ENCODE peak calls at places on chromosome 14, in six cellular contexts. G is HCT116, J is SK-N-SH, M is K562, T is HepG2, E is GM12878. D is an unnamed sample.

GRCh38 chr14:53955671-53956426 is 776 bp downstream of the BMP4 start:
- DNase-seq in T (peak), M (no peak), E (no peak), G (no peak), J (no peak), D (peak)

GRCh38 chr14:38554046-38554445 is 298.2 kb upstream of the CLEC14A start:
- DNase-seq in J (no peak), G (no peak), E (no peak), T (no peak), M (no peak), D (no peak)

GRCh38 chr14:49940805-49941421 is 48.0 kb downstream of the ARF6 start:
- DNase-seq in J (no peak), M (no peak), T (no peak), G (no peak), E (no peak), D (no peak)

GRCh38 chr14:101194356-101195308 is 291.1 kb upstream of the RTL1 start:
- DNase-seq in G (no peak), T (no peak), M (no peak), E (no peak), J (no peak), D (no peak)

GRCh38 chr14:53894456-53894855 is 62.2 kb downstream of the BMP4 start:
- DNase-seq in G (no peak), J (no peak), M (no peak), E (no peak), T (no peak), D (no peak)

GRCh38 chr14:59769586-59769985 is 101.0 kb downstream of the RTN1 start:
- DNase-seq in J (no peak), M (no peak), G (no peak), T (no peak), E (no peak), D (no peak)

GRCh38 chr14:93012516-93013367 is 89.8 kb downstream of the CHGA start:
- DNase-seq in T (no peak), G (no peak), J (no peak), E (no peak), M (no peak), D (no peak)

GRCh38 chr14:100543471-100544455 is 43.5 kb downstream of the BEGAIN start:
- DNase-seq in E (no peak), T (no peak), M (no peak), G (no peak), J (no peak), D (no peak)

GRCh38 chr14:78725086-78725485 is 554.9 kb downstream of the NRXN3 start:
- DNase-seq in T (no peak), J (peak), M (no peak), E (no peak), G (no peak), D (no peak)

GRCh38 chr14:59265808-59266207 is 77.3 kb downstream of the DAAM1 start:
- DNase-seq in M (no peak), T (no peak), J (no peak), E (no peak), G (no peak), D (no peak)

GRCh38 chr14:94775875-94776217 is 5.9 kb upstream of the GSC start:
- DNase-seq in M (no peak), T (no peak), J (no peak), G (no peak), E (no peak), D (no peak)

GRCh38 chr14:104956290-104956890 is 21.8 kb downstream of the AHNAK2 start:
- DNase-seq in G (no peak), J (no peak), E (no peak), M (no peak), T (no peak), D (no peak)

GRCh38 chr14:56805201-56805991 is 4.9 kb downstream of the OTX2 start:
- DNase-seq in G (no peak), M (no peak), J (no peak), E (no peak), T (no peak), D (no peak)

GRCh38 chr14:39043352-39043943 is 59.6 kb downstream of the SEC23A start:
- DNase-seq in J (no peak), T (no peak), G (no peak), M (no peak), E (no peak), D (no peak)

GRCh38 chr14:80768646-80769045 is 172.9 kb downstream of the CEP128 start:
- DNase-seq in M (no peak), E (no peak), G (no peak), T (no peak), J (no peak), D (no peak)

GRCh38 chr14:74257078-74257987 is 18.1 kb downstream of the VSX2 start:
- DNase-seq in E (no peak), J (peak), T (no peak), G (no peak), M (peak), D (peak)

GRCh38 chr14:94673781-94674231 is 61.6 kb downstream of the SERPINA3 start:
- DNase-seq in E (no peak), J (no peak), M (no peak), G (no peak), T (no peak), D (no peak)

GRCh38 chr14:81402123-81402495 is 2.0 kb upstream of the STON2 start:
- DNase-seq in J (no peak), T (no peak), E (no peak), G (no peak), M (peak), D (no peak)

GRCh38 chr14:31045501-31046080 is 19.4 kb upstream of the STRN3 start:
- DNase-seq in E (no peak), J (no peak), T (no peak), M (no peak), G (no peak), D (no peak)

GRCh38 chr14:31047503-31047902 is 21.3 kb upstream of the STRN3 start:
- DNase-seq in M (no peak), T (no peak), E (no peak), J (no peak), G (no peak), D (no peak)

GRCh38 chr14:31042300-31042699 is 16.1 kb upstream of the STRN3 start:
- DNase-seq in J (no peak), G (no peak), E (no peak), T (no peak), M (no peak), D (no peak)

GRCh38 chr14:31038521-31039166 is 12.5 kb upstream of the STRN3 start:
- DNase-seq in M (peak), J (peak), T (peak), G (peak), E (no peak), D (no peak)

GRCh38 chr14:31043379-31043778 is 17.2 kb upstream of the STRN3 start:
- DNase-seq in T (no peak), J (no peak), M (no peak), G (no peak), E (no peak), D (no peak)
- TF ChIP-seq JUND in T (no peak), J (no peak), M (no peak), G (no peak), E (no peak), D (no peak)

DNA sequence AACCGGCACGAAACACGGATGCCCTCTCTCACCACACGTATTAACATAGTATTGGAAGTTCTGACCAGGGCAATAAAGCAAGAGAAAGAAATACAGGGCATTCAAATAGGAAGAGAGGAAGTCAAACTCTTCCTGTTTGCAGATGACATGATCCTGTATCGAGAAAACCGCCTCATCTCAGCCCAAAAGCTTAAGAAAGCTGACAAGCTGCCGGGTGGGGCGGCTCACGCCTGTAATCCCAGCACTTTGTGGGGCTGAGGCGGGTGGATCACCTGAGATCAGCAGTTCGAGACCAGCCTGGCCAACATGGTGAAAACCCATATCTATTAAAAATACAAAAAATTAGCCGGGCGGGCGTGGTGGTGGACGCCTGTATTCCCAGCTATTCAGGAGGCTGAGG is 17.7 kb downstream of the OR6S1 start:
- DNase-seq in T (no peak), J (no peak), E (no peak), G (no peak), M (no peak), D (no peak)
- TF ChIP-seq JUND in T (no peak), J (no peak), E (no peak), G (no peak), M (no peak), D (no peak)

GRCh38 chr14:63757211-63757610 is 29.3 kb upstream of the SGPP1 start:
- DNase-seq in T (no peak), M (no peak), J (no peak), G (no peak), E (no peak), D (no peak)

GRCh38 chr14:63747836-63748235 is 20.0 kb upstream of the SGPP1 start:
- DNase-seq in E (no peak), T (no peak), M (no peak), J (no peak), G (no peak), D (no peak)

DNA sequence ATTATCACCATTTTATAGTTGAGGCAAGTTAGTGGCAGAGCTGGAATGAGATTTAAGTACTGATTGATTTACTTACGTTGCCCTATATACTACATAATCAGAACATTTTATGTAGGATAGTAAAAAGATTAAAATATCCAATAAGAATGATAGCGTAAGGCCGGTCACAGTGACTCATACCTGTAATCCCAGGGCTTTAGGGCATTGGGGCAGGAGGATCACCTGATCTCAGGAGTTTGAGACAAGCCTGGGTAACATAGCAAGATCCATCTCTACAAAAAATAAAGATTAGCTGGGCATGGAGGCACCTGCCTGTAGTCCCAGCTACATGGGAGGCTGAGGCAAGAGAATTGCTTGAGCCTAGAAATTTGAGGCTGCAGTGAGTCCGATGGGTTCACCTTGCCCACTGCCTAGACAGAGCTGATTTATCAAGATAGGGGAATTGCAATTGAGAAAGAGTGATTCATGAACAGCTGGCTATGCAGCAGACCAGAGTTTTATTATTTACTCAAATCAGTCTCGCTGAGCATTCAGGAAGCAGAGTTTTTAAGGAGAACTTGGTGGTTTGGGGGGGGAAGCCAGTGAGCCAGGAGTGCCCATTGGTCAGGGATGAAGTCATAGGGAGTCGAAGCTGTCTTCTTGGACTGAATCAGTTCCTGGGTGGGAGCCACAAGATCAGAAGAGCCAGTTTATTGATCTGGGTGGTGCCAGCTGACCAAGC is 24.7 kb upstream of the SGPP1 start:
- DNase-seq in E (no peak), G (no peak), M (no peak), T (peak), J (no peak), D (no peak)
- TF ChIP-seq JUND in E (no peak), G (no peak), M (no peak), T (no peak), J (no peak), D (no peak)

GRCh38 chr14:76953196-76953945 is 75.1 kb downstream of the IRF2BPL start:
- DNase-seq in G (peak), M (no peak), T (peak), E (no peak), J (peak), D (peak)
- TF ChIP-seq JUND in G (no peak), M (no peak), T (no peak), E (no peak), J (no peak), D (no peak)

D was measured in T47D.